ENCODE peak calls at places on chromosomes 13 and 19, in eight cellular contexts. B is RWPE1; U is breast epithelium; F is adrenal gland; L is cardiac muscle cell; E is type B pancreatic cell; X is CD4-positive, alpha-beta T cell; Y is foreskin fibroblast. N is an unnamed sample.

GRCh38 chr13:111399776-111400505 is 79.5 kb downstream of the TEX29 start:
- DNase-seq in F (no peak), E (peak), X (no peak), Y (no peak), U (no peak), L (no peak), B (no peak), N (no peak)

GRCh38 chr19:12786149-12786870 is 5.0 kb upstream of the JUNB start:
- DNase-seq in U (peak), E (no peak), X (no peak), F (peak), L (no peak), B (peak), Y (no peak), N (no peak)

GRCh38 chr13:33512880-33513554 is 227.5 kb upstream of the STARD13 start:
- DNase-seq in L (no peak), E (no peak), B (no peak), X (no peak), U (no peak), Y (no peak), F (no peak), N (no peak)

GRCh38 chr13:65965496-65965895 is 1264.6 kb downstream of the PCDH9 start:
- DNase-seq in B (no peak), U (no peak), L (peak), E (no peak), X (no peak), Y (peak), F (no peak), N (no peak)

GRCh38 chr13:24218977-24219376 is 58.5 kb downstream of the SPATA13 start:
- DNase-seq in B (no peak), L (peak), Y (no peak), U (no peak), F (no peak), X (no peak), E (no peak), N (no peak)

GRCh38 chr13:25939961-25940687 is 111.7 kb downstream of the SHISA2 start:
- DNase-seq in L (no peak), X (no peak), U (no peak), B (no peak), F (no peak), E (no peak), Y (no peak), N (no peak)

GRCh38 chr13:59834801-59835200 is 328.9 kb downstream of the DIAPH3 start:
- DNase-seq in X (no peak), B (no peak), Y (peak), F (no peak), L (peak), U (no peak), E (no peak), N (no peak)

GRCh38 chr13:64314286-64314685 is 2898.6 kb upstream of the PCDH20 start:
- DNase-seq in U (no peak), B (no peak), F (no peak), X (no peak), Y (peak), E (no peak), L (peak), N (no peak)

GRCh38 chr19:56567274-56568120 is at the start of gene ZNF470:
- DNase-seq in E (peak), Y (peak), B (peak), U (peak), L (peak), X (peak), F (peak), N (peak)

GRCh38 chr13:105452895-105453294 is 1082.6 kb downstream of the EFNB2 start:
- DNase-seq in B (peak), F (no peak), L (no peak), E (no peak), Y (no peak), U (no peak), X (no peak), N (no peak)

GRCh38 chr19:23512151-23512925 is 117.1 kb upstream of the ZNF91 start:
- DNase-seq in F (no peak), Y (no peak), L (no peak), E (no peak), B (no peak), U (no peak), X (no peak), N (no peak)

GRCh38 chr19:39403331-39404312 is 3.0 kb upstream of the ZFP36 start:
- DNase-seq in E (peak), Y (peak), U (peak), F (peak), L (peak), B (peak), X (peak), N (peak)

GRCh38 chr13:37747071-37747612 is 122.4 kb downstream of the TRPC4 start:
- DNase-seq in E (no peak), X (no peak), L (peak), F (no peak), B (peak), U (no peak), Y (peak), N (no peak)

GRCh38 chr19:4524808-4525562 is 6.7 kb upstream of the PLIN4 start:
- DNase-seq in U (no peak), F (no peak), E (peak), B (peak), X (peak), Y (peak), L (peak), N (peak)

GRCh38 chr13:112746044-112746443 is 56.2 kb downstream of the ATP11A start:
- DNase-seq in E (no peak), B (no peak), X (no peak), U (no peak), F (no peak), L (no peak), Y (no peak), N (no peak)

GRCh38 chr13:49690990-49691886 is at the start of gene EBPL:
- DNase-seq in Y (peak), B (peak), U (peak), X (peak), E (peak), L (peak), F (peak), N (peak)

GRCh38 chr19:50414850-50415660 is 3.7 kb upstream of the SPIB start:
- DNase-seq in E (no peak), L (peak), Y (peak), F (peak), U (peak), B (no peak), X (peak), N (peak)

GRCh38 chr19:1090731-1091543 is 4.2 kb downstream of the POLR2E start:
- DNase-seq in E (no peak), B (no peak), F (no peak), L (no peak), U (no peak), Y (no peak), X (no peak), N (no peak)

GRCh38 chr13:104086759-104087158 is 1020.5 kb upstream of the SLC10A2 start:
- DNase-seq in X (no peak), F (no peak), U (no peak), L (peak), Y (peak), B (no peak), E (no peak), N (no peak)

GRCh38 chr13:31038834-31039552 is 106.5 kb downstream of the TEX26 start:
- DNase-seq in L (peak), X (no peak), U (no peak), F (no peak), Y (no peak), E (no peak), B (no peak), N (no peak)

GRCh38 chr13:109088101-109088500 is 458.7 kb downstream of the MYO16 start:
- DNase-seq in U (no peak), L (no peak), B (peak), E (no peak), Y (peak), X (no peak), F (no peak), N (no peak)

GRCh38 chr13:76397413-76397812 is 488.8 kb downstream of the KCTD12 start:
- DNase-seq in B (no peak), L (no peak), U (no peak), E (no peak), X (no peak), Y (no peak), F (no peak), N (no peak)

GRCh38 chr19:34664168-34664567 is 12.8 kb downstream of the SCGB2B2 start:
- DNase-seq in F (no peak), L (no peak), Y (no peak), U (no peak), B (no peak), X (no peak), E (no peak), N (no peak)

GRCh38 chr13:74061939-74062595 is 72.1 kb downstream of the KLF12 start:
- DNase-seq in X (no peak), Y (peak), E (no peak), L (peak), U (no peak), B (no peak), F (no peak), N (no peak)

GRCh38 chr19:8552810-8553209 is 24.4 kb downstream of the MYO1F start:
- DNase-seq in U (no peak), B (peak), L (peak), Y (peak), F (no peak), E (no peak), X (no peak), N (peak)

GRCh38 chr19:46482645-46483044 is 11.3 kb upstream of the PNMA8A start:
- DNase-seq in U (no peak), Y (peak), F (no peak), L (peak), E (no peak), B (no peak), X (no peak), N (no peak)

GRCh38 chr19:17248011-17248776 is 2.5 kb upstream of the NR2F6 start:
- DNase-seq in U (no peak), L (no peak), X (no peak), F (no peak), E (no peak), B (peak), Y (no peak), N (peak)

GRCh38 chr13:81283062-81283461 is 942.1 kb upstream of the SPRY2 start:
- DNase-seq in B (no peak), Y (no peak), L (no peak), F (no peak), X (no peak), U (no peak), E (no peak), N (no peak)

GRCh38 chr19:47036233-47036651 is 12.2 kb downstream of the TMEM160 start:
- DNase-seq in U (no peak), B (no peak), Y (peak), E (no peak), L (no peak), F (no peak), X (no peak), N (no peak)

GRCh38 chr13:99087954-99088491 is 110.2 kb upstream of the DOCK9 start:
- DNase-seq in L (no peak), U (no peak), Y (no peak), B (no peak), X (no peak), E (no peak), F (peak), N (no peak)

GRCh38 chr19:32816555-32817099 is 52.9 kb downstream of the SLC7A9 start:
- DNase-seq in E (no peak), Y (no peak), L (no peak), F (no peak), U (no peak), B (no peak), X (no peak), N (no peak)

GRCh38 chr19:29909545-29909944 is 32.5 kb upstream of the URI1 start:
- DNase-seq in X (no peak), U (no peak), Y (no peak), F (no peak), B (no peak), E (no peak), L (no peak), N (no peak)

GRCh38 chr19:43634877-43635560 is 4.6 kb downstream of the CADM4 start:
- DNase-seq in U (peak), X (no peak), B (no peak), E (no peak), L (peak), F (peak), Y (peak), N (peak)

GRCh38 chr13:50075619-50076097 is 60.4 kb downstream of the KCNRG start:
- DNase-seq in F (no peak), E (no peak), U (no peak), X (no peak), L (no peak), B (no peak), Y (peak), N (no peak)

GRCh38 chr13:108269601-108270328 is at the start of gene TNFSF13B:
- DNase-seq in B (no peak), E (no peak), U (no peak), Y (peak), F (peak), L (peak), X (peak), N (no peak)

GRCh38 chr19:33902802-33903488 is 106.3 kb downstream of the KCTD15 start:
- DNase-seq in B (no peak), E (no peak), X (no peak), Y (no peak), L (no peak), U (no peak), F (no peak), N (no peak)

GRCh38 chr19:7853760-7854107 is 20.5 kb downstream of the PRR36 start:
- DNase-seq in E (no peak), U (no peak), F (no peak), L (no peak), B (no peak), X (no peak), Y (no peak), N (no peak)

DNA sequence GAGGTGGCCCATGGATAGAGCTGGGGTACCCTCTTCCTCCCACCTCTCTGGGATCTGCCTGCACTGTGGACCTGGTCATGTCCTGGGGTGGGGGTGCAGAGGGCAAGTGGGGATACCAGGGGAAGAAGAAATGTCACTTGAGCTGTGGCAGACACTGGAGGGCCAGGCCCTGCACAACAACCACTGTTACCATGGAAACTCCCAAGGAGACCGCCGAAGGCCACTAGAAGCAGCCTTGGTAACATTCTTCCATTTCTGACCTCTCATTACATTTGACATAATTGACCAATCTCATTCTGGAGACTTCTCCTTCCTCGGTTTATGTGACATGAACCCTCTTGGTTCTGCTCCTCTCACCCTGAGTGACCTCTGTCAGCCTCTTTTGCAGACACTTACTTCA is 179.9 kb upstream of the SERP2 start:
- DNase-seq in F (no peak), Y (no peak), L (no peak), E (no peak), U (no peak), X (no peak), B (no peak), N (no peak)
- TF ChIP-seq CTCF in F (no peak), Y (no peak), L (no peak), E (no peak), U (no peak), X (no peak), B (no peak), N (no peak)

GRCh38 chr19:48821633-48822032 is 10.8 kb upstream of the BCAT2 start:
- DNase-seq in E (no peak), B (no peak), Y (no peak), L (no peak), X (no peak), U (no peak), F (no peak), N (no peak)

GRCh38 chr19:48822514-48822913 is 11.7 kb upstream of the BCAT2 start:
- DNase-seq in X (no peak), U (no peak), F (no peak), B (no peak), L (no peak), Y (no peak), E (no peak), N (no peak)

GRCh38 chr19:48830965-48831364 is 5.3 kb downstream of the HSD17B14 start:
- DNase-seq in U (no peak), E (no peak), B (no peak), X (no peak), L (no peak), Y (no peak), F (no peak), N (no peak)

GRCh38 chr19:48830088-48830487 is 6.2 kb downstream of the HSD17B14 start:
- DNase-seq in L (no peak), E (no peak), U (no peak), F (no peak), X (no peak), Y (no peak), B (no peak), N (no peak)

GRCh38 chr19:48826606-48827020 is 9.7 kb downstream of the HSD17B14 start:
- DNase-seq in E (no peak), L (no peak), U (no peak), F (no peak), Y (no peak), X (no peak), B (no peak), N (no peak)
- TF ChIP-seq CTCF in E (peak), L (peak), U (no peak), F (no peak), Y (no peak), X (no peak), B (no peak), N (peak)

GRCh38 chr13:39263033-39263432 is 224.8 kb downstream of the NHLRC3 start:
- DNase-seq in X (no peak), F (peak), U (no peak), E (no peak), B (peak), L (peak), Y (peak), N (peak)
- TF ChIP-seq CTCF in X (peak), F (peak), U (peak), E (peak), B (peak), L (peak), Y (peak), N (peak)

DNA sequence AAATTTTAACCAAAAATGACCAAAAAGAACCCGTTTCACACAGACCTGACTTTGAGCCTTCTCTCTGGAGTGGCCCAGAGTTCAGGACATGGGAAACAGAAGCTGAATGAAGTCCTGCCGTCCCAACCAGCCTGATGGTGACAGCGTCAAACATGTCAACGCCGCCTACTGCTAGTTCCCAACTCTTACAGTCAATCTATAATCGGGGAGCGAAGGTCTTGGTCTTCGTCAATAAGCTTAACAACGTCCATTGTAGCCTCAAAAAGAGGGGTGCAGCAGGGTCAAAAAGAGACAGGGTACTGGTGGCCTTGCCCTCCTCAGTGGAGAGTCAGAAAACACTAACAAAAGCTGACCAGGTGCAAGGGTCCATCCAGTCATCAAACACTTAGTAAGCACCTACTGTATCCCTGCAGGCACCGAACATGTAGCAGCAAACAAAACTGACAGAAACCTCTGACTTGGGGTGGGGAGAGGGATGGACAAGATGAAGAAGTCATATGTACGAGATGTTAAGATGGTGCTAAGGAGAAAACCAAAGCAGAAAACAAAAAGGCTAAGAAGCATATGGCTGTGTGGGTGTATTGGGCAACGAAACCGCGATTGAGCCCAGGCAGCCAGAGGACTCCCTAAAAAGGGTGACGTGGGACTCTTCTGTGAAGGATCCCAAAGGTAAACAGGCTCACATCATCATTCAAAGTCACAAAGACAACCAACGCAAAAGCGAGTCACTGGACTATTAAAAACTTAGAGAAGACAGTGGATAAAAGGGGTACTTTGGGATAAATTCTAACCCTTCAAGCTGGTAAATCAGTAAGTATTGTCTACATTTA is 12.0 kb downstream of the MLLT1 start:
- DNase-seq in E (no peak), L (no peak), X (no peak), Y (peak), B (no peak), F (no peak), U (no peak), N (no peak)
- TF ChIP-seq CTCF in E (no peak), L (no peak), X (no peak), Y (no peak), B (no peak), F (no peak), U (no peak), N (no peak)

DNA sequence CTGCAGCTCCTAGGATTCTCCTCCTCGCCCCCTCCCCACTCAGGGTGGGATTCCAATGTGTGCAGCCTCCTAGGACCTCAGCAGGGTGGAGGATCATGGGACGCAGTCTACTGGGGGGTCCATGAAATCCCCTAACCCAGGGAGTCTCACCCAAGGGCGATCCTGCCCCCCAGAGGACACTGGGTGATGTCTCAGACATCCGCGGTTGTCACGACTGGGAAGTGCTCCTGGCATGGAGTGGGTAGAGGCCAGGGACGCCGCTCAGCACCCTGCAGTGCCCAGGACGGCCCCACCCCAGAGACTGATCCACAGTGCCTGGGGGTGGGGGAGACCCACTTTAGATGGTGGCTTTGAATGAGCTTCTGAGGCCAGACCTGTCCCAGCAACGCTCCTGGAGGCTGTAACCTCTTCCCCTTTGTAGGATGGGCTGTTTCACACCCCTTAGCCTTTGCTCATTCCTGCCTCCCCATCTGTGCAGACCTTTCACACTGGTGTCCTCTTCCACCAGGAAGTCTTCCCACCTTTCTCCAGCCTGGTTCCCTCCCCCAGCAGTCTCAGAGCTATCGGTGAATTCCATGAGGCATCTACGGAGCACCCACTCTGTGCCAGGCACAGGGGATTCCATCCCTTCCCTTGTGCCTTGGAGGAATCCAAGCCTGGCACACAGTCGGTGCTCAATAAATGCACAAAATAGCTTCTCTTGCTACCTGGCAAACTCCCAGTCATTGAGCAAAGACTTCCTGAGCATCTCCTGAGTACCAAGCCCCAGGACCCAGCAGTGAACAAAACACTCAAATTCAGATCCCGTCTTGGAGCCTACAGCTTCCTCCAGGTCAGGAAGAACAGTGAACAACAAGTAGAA is 10.5 kb downstream of the SMIM24 start:
- DNase-seq in L (no peak), Y (peak), X (no peak), E (no peak), F (no peak), U (no peak), B (no peak), N (no peak)
- TF ChIP-seq CTCF in L (peak), Y (no peak), X (no peak), E (no peak), F (no peak), U (no peak), B (no peak), N (no peak)

GRCh38 chr13:39013462-39013861 is 22.8 kb upstream of the STOML3 start:
- DNase-seq in X (no peak), U (no peak), F (no peak), E (no peak), L (no peak), Y (no peak), B (no peak), N (no peak)

GRCh38 chr13:39016087-39016486 is 21.8 kb downstream of the PROSER1 start:
- DNase-seq in Y (no peak), F (no peak), U (no peak), E (no peak), X (no peak), B (no peak), L (no peak), N (no peak)

GRCh38 chr13:39016789-39017188 is 21.1 kb downstream of the PROSER1 start:
- DNase-seq in F (no peak), U (no peak), E (no peak), X (no peak), L (peak), B (peak), Y (peak), N (peak)

GRCh38 chr13:39012608-39013007 is 22.0 kb upstream of the STOML3 start:
- DNase-seq in B (no peak), U (no peak), F (no peak), Y (no peak), X (no peak), E (no peak), L (no peak), N (no peak)
- TF ChIP-seq CTCF in B (no peak), U (no peak), F (no peak), Y (no peak), X (no peak), E (peak), L (no peak), N (peak)

N was measured in neural crest cell.